ENCODE peak calls at places on chromosomes 11 and 22, in five cellular contexts. P is K562, O is A549, S is HepG2, X is GM12878. Y is an unnamed sample.

GRCh38 chr22:49418341-49418894 is 409.3 kb downstream of the BRD1 start:
- DNase-seq in P (no peak), O (no peak), S (no peak), X (no peak), Y (no peak)

GRCh38 chr11:12113294-12113693 is 2.9 kb downstream of the MICAL2 start:
- DNase-seq in P (no peak), O (no peak), S (no peak), X (no peak), Y (no peak)

GRCh38 chr22:20853236-20853660 is 5.4 kb downstream of the PI4KA start:
- DNase-seq in P (peak; percentile 32), O (no peak), S (no peak), X (no peak), Y (no peak)

GRCh38 chr11:15236514-15236913 is 121.8 kb downstream of the INSC start:
- DNase-seq in P (no peak), O (no peak), S (no peak), X (no peak), Y (no peak)

GRCh38 chr11:2092956-2093412 is 46.2 kb downstream of the IGF2 start:
- DNase-seq in P (no peak), O (no peak), S (no peak), X (no peak), Y (no peak)

GRCh38 chr11:3137486-3138177 is 27.5 kb downstream of the OSBPL5 start:
- DNase-seq in P (no peak), O (no peak), S (no peak), X (no peak), Y (no peak)

GRCh38 chr11:124302756-124303155 is 11.0 kb downstream of the OR8D1 start:
- DNase-seq in P (no peak), O (no peak), S (no peak), X (no peak), Y (no peak)

GRCh38 chr22:26817926-26818325 is 160.5 kb downstream of the MIAT start:
- DNase-seq in P (no peak), O (no peak), S (no peak), X (no peak), Y (no peak)

GRCh38 chr11:455566-456147 is 5.6 kb downstream of the PTDSS2 start:
- DNase-seq in P (no peak), O (no peak), S (no peak), X (no peak), Y (no peak)

GRCh38 chr22:41369089-41369745 is 12.5 kb upstream of the TEF start:
- DNase-seq in P (no peak), O (no peak), S (no peak), X (no peak), Y (no peak)

GRCh38 chr11:19595840-19596751 is 116.5 kb upstream of the NAV2 start:
- DNase-seq in P (no peak), O (peak; percentile 11), S (no peak), X (no peak), Y (peak; percentile 91)

GRCh38 chr22:40022536-40023225 is 27.9 kb downstream of the FAM83F start:
- DNase-seq in P (no peak), O (no peak), S (no peak), X (no peak), Y (no peak)

GRCh38 chr22:44195189-44195871 is 14.6 kb downstream of the PARVG start:
- DNase-seq in P (no peak), O (no peak), S (no peak), X (no peak), Y (no peak)

DNA sequence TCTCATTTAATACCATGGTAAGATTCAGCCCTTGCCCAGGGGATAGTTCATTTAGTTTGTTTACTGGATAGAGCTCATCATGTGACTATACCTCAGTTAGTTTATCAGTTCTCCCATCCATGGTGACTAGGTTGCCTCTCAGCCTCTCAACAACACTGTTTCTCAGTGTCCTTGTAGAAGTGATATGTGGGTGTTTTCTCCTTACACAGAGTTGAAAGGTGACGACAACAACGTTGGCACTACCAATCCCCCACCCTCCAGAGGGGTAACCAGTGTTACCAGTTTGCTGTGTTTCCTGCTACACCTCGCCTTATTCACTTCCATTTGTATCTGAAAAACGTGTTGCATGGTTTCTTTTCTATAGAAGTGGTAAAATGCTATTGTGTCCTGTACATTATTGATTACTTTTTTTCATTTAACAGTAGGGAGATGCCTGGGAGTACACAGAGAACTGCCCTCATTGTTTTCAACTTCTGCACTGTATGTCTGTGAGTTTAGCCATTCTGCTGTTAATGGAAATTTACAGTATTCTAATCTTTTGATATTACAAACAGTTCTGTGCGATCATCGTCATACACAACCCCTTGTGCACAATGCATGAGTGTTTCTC is 11.6 kb downstream of the NEAT1 start:
- DNase-seq in P (no peak), O (no peak), S (no peak), X (no peak), Y (peak; percentile 33)
- TF ChIP-seq MYC in P (no peak), O (no peak), S (no peak), X (no peak), Y (no peak)

GRCh38 chr22:29478326-29479276 is 1.4 kb upstream of the NEFH start:
- DNase-seq in P (peak; percentile 57), O (peak; percentile 28), S (no peak), X (no peak), Y (peak; percentile 14)
- H3K4me2 ChIP-seq in P (no peak overlapping the region), O (peak overlapping the region; percentile 76), S (no peak overlapping the region), X (no peak overlapping the region), Y (no peak overlapping the region)

GRCh38 chr11:58530236-58530635 is 22.3 kb upstream of the OR5B21 start:
- DNase-seq in P (no peak), O (no peak), S (no peak), X (no peak), Y (no peak)
- TF ChIP-seq MYC in P (no peak), O (no peak), S (no peak), X (no peak), Y (no peak)

GRCh38 chr11:102359372-102359771 is 12.4 kb downstream of the BIRC2 start:
- DNase-seq in P (no peak), O (no peak), S (no peak), X (no peak), Y (no peak)

GRCh38 chr11:102364991-102365390 is 18.0 kb downstream of the BIRC2 start:
- DNase-seq in P (no peak), O (no peak), S (no peak), X (no peak), Y (no peak)

GRCh38 chr11:102357116-102357515 is 10.1 kb downstream of the BIRC2 start:
- DNase-seq in P (no peak), O (no peak), S (no peak), X (no peak), Y (no peak)

GRCh38 chr11:102360681-102361080 is 13.7 kb downstream of the BIRC2 start:
- DNase-seq in P (no peak), O (no peak), S (no peak), X (no peak), Y (no peak)

DNA sequence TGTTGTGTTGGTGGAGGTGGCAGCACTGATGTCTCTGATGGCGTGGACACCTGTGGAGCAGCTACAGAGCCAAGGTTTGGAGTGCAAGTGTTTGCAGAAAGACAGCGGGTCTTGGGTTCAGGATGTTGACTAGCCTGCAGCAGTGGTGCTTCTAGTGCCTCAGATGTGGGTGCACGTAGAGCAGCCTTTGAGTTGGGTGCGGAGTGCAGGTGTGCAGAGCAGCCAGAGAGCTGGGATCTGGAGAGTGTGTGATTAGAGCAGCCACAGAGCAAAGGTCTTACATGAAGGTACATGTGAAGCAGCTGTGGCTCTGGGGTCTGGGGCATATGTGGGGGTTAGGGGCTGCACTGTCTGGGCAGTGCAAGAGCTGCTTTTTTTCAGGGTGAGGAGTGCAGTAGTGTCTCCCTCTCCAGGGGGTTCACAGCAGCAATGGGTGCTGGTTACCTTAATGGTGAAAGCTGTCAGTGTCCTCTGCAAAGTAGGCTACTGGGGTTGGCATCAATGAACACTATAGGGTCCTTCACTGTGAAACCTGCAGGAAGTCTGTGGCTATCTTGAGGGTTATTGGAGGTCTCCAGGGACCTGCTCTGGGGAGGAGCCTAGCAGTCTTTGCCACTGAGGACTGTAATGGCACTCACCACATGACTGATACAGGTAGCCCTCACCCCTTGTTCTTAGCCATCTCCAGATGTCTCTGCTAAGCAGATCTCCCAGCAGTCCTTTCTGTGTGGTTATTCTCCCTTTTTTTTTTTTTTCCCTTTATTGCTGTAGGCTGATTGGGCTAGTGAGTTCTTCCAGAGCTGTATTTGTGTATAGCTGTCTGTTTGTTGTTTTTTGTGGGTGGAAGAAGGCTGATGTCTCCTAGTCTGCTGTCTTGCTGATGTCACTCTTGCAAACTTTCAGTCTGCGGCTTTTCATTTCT is 14.3 kb downstream of the BIRC2 start:
- DNase-seq in P (no peak), O (no peak), S (no peak), X (peak; percentile 74), Y (no peak)
- H3K4me2 ChIP-seq in P (no peak overlapping the region), O (no peak overlapping the region), S (no peak overlapping the region), X (no peak overlapping the region), Y (no peak overlapping the region)

GRCh38 chr22:46577361-46578249 is 40.2 kb upstream of the CELSR1 start:
- DNase-seq in P (peak; percentile 66), O (no peak), S (no peak), X (no peak), Y (no peak)
- TF ChIP-seq MYC in P (no peak), O (no peak), S (no peak), X (no peak), Y (no peak)

Y was measured in endothelial cell of umbilical vein.